ENCODE peak calls at places on chromosomes 1 and 21, in seven cellular contexts. E, O, R, M, Y, W and F are unnamed samples.

GRCh38 chr21:40139636-40140035 is 272.4 kb downstream of the PCP4 start:
- DNase-seq in O (peak; percentile 16), M (no peak), E (no peak), R (no peak), Y (no peak), W (no peak), F (no peak)

GRCh38 chr1:58738873-58739272 is 39.0 kb upstream of the MYSM1 start:
- DNase-seq in R (no peak), E (no peak), Y (no peak), W (peak; percentile 53), O (no peak), M (no peak), F (no peak)

GRCh38 chr1:221635305-221635704 is 106.6 kb downstream of the DUSP10 start:
- DNase-seq in O (no peak), R (no peak), W (no peak), E (no peak), M (no peak), Y (no peak), F (no peak)

GRCh38 chr1:76040327-76040868 is 34.1 kb upstream of the ST6GALNAC3 start:
- DNase-seq in O (no peak), E (no peak), M (no peak), R (no peak), Y (no peak), W (no peak), F (no peak)

GRCh38 chr1:91578320-91579109 is 77.9 kb downstream of the CDC7 start:
- DNase-seq in Y (no peak), R (no peak), M (no peak), O (no peak), W (no peak), E (no peak), F (no peak)

GRCh38 chr1:207691814-207692213 is 46.9 kb downstream of the CR1L start:
- DNase-seq in E (no peak), O (no peak), Y (no peak), W (no peak), R (no peak), M (no peak), F (no peak)

GRCh38 chr1:167325151-167325550 is 104.5 kb downstream of the POU2F1 start:
- DNase-seq in M (no peak), O (no peak), Y (no peak), E (no peak), R (no peak), W (no peak), F (no peak)

GRCh38 chr1:229085291-229085690 is 185.6 kb upstream of the RAB4A start:
- DNase-seq in M (no peak), O (no peak), Y (no peak), W (no peak), E (no peak), R (no peak), F (no peak)

GRCh38 chr1:200778766-200779165 is 40.1 kb downstream of the CAMSAP2 start:
- DNase-seq in Y (no peak), O (no peak), R (no peak), W (peak; percentile 19), M (no peak), E (no peak), F (no peak)

GRCh38 chr21:45026833-45027232 is 47.5 kb upstream of the ADARB1 start:
- DNase-seq in E (no peak), M (no peak), R (no peak), W (no peak), Y (no peak), O (no peak), F (no peak)

GRCh38 chr21:26115346-26115745 is 55.2 kb downstream of the APP start:
- DNase-seq in R (no peak), Y (peak; percentile 73), E (no peak), M (no peak), W (peak; percentile 41), O (no peak), F (no peak)

GRCh38 chr1:99707535-99708142 is 58.8 kb downstream of the FRRS1 start:
- DNase-seq in Y (peak; percentile 86), E (peak; percentile 21), R (peak; percentile 43), O (peak; percentile 49), M (no peak), W (peak; percentile 78), F (no peak)

GRCh38 chr1:115440733-115441132 is 102.7 kb upstream of the NGF start:
- DNase-seq in M (no peak), R (no peak), O (peak; percentile 37), W (no peak), Y (no peak), E (no peak), F (no peak)

GRCh38 chr1:20678599-20678998 is 17.4 kb upstream of the DDOST start:
- DNase-seq in W (no peak), M (no peak), O (no peak), R (no peak), Y (no peak), E (no peak), F (no peak)

GRCh38 chr1:116394270-116394669 is 21.2 kb downstream of the ATP1A1 start:
- DNase-seq in Y (no peak), M (no peak), E (no peak), O (no peak), R (no peak), W (no peak), F (no peak)

GRCh38 chr1:246269466-246269865 is 237.6 kb downstream of the SMYD3 start:
- DNase-seq in E (no peak), Y (no peak), O (no peak), M (no peak), W (peak; percentile 50), R (no peak), F (no peak)

GRCh38 chr1:40338745-40339419 is 21.8 kb upstream of the COL9A2 start:
- DNase-seq in E (peak; percentile 73), Y (peak; percentile 87), R (peak; percentile 89), M (peak; percentile 81), W (peak; percentile 88), O (peak; percentile 61), F (peak; percentile 91)

GRCh38 chr1:54698346-54698745 is 17.3 kb upstream of the TTC4 start:
- DNase-seq in O (no peak), R (no peak), M (no peak), W (no peak), E (no peak), Y (no peak), F (no peak)

GRCh38 chr1:42152119-42152518 is 1.1 kb upstream of the GUCA2B start:
- DNase-seq in R (no peak), E (no peak), Y (no peak), M (no peak), W (no peak), O (no peak), F (no peak)

GRCh38 chr1:230138561-230139239 is 71.7 kb downstream of the GALNT2 start:
- DNase-seq in W (no peak), R (no peak), O (no peak), Y (no peak), M (no peak), E (no peak), F (no peak)
- H3K4me1 ChIP-seq in W (peaks cover 73% of the 10 kb centered on the region), R (no peaks in the 10 kb centered on the region), O (peaks cover 17% of the 10 kb centered on the region), Y (no peaks in the 10 kb centered on the region), M (no peaks in the 10 kb centered on the region), E (peaks cover 35% of the 10 kb centered on the region), F (no peaks in the 10 kb centered on the region)

DNA sequence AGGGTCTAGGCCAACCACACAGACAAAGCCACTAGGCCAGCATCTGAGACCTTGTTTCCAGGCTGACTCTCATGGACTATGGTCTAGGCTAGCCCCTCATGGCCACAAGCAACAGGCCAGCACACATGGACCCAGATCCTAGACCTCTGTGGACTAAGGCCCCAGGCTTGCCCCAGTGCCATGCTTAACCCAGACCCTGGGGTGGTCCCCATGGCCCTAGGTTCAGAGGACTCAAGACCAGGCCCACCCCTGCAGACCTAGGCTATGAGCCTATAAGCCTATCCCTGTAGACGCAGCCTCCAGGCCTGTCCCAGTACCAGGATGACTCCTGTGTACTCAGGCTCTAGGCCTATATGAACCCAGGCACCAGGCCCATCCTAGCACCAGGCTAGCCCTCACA is 1.9 kb upstream of the OR14A2 start:
- DNase-seq in W (no peak), O (no peak), M (no peak), Y (no peak), R (no peak), E (no peak), F (no peak)
- H3K9me3 ChIP-seq in W (no peaks in the 10 kb centered on the region), O (no peaks in the 10 kb centered on the region), M (no peaks in the 10 kb centered on the region), Y (peaks cover 5% of the 10 kb centered on the region), R (no peaks in the 10 kb centered on the region), E (no peaks in the 10 kb centered on the region), F (peaks cover 12% of the 10 kb centered on the region)

GRCh38 chr1:9018372-9018771 is 7.9 kb downstream of the SLC2A7 start:
- DNase-seq in W (peak; percentile 81), M (no peak), R (no peak), E (no peak), O (peak; percentile 11), Y (peak; percentile 89), F (no peak)

GRCh38 chr1:9024837-9025236 is 1.4 kb downstream of the SLC2A7 start:
- DNase-seq in M (no peak), O (no peak), R (no peak), W (no peak), E (no peak), Y (no peak), F (no peak)

GRCh38 chr1:9022773-9023172 is 3.5 kb downstream of the SLC2A7 start:
- DNase-seq in E (no peak), W (no peak), O (no peak), M (no peak), Y (no peak), R (no peak), F (no peak)

GRCh38 chr1:9016455-9016854 is 9.8 kb downstream of the SLC2A7 start:
- DNase-seq in M (no peak), W (no peak), E (no peak), O (no peak), R (no peak), Y (no peak), F (no peak)

DNA sequence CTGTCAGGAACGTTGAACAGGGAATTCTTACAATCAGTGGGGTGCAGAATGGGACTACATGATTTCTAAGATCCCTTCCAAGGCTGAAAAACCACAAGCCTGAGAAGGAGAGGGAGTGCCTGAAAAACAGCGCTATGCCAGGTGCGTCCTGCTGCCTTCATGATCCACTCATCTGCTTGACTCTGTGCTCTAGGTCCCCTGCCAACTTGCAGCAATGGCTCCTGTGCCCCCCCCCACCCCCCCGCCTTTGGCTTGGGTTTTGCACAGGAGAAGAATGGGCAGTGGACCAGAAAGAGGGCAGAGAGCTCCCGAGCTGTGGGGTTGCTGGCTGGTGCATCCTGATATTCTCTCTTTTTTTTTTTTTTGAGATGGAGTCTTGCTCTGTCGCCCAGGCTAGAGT is 5.9 kb downstream of the SLC2A7 start:
- DNase-seq in W (no peak), M (no peak), E (no peak), Y (no peak), R (no peak), O (no peak), F (no peak)
- H3K4me1 ChIP-seq in W (no peaks in the 10 kb centered on the region), M (no peaks in the 10 kb centered on the region), E (no peaks in the 10 kb centered on the region), Y (peaks cover 12% of the 10 kb centered on the region), R (no peaks in the 10 kb centered on the region), O (no peaks in the 10 kb centered on the region), F (no peaks in the 10 kb centered on the region)

GRCh38 chr1:4346141-4346540 is 308.3 kb upstream of the AJAP1 start:
- DNase-seq in Y (no peak), R (no peak), E (no peak), O (no peak), W (no peak), M (no peak), F (no peak)

GRCh38 chr1:4353090-4353856 is 301.1 kb upstream of the AJAP1 start:
- DNase-seq in W (no peak), E (no peak), M (no peak), R (no peak), O (no peak), Y (no peak), F (no peak)

DNA sequence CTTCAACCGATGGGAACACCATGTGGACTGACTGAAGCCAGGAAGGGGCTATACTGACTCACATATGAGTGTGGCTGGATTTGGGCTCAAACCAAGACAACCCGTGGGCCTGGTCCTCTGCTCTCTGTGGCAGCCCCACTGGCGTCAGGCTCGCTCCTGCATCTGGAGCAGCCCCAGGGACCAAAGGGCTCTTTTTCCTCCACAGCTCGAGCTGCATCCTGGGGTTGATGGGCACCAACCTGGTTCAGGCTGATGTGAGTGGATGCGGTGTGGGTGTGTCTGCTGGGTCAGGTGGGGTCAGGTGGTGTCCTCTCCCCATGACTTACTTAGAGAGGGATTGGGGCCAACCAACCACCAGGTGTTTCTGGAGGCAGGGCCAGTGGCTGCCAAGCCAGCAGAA is 303.0 kb upstream of the AJAP1 start:
- DNase-seq in W (no peak), O (no peak), M (no peak), E (no peak), R (no peak), Y (no peak), F (no peak)
- H3K9me3 ChIP-seq in W (peaks cover 9% of the 10 kb centered on the region), O (no peaks in the 10 kb centered on the region), M (no peaks in the 10 kb centered on the region), E (no peaks in the 10 kb centered on the region), R (no peaks in the 10 kb centered on the region), Y (peaks cover 15% of the 10 kb centered on the region), F (no peaks in the 10 kb centered on the region)